ENCODE peak calls at places on chromosomes 6 and 20, in eight cellular contexts. U is GM12865, O is Calu3, N is esophagus muscularis mucosa, R is nephron progenitor cell, G is A549, K is fibroblast of lung, P is Peyer's patch. Q is an unnamed sample.

GRCh38 chr20:48807586-48808381 is 20.0 kb downstream of the PREX1 start:
- DNase-seq in U (no peak), O (no peak), N (no peak), R (no peak), G (no peak), K (peak), P (no peak), Q (no peak)

GRCh38 chr20:35315199-35316020 is 23.2 kb upstream of the FAM83C start:
- DNase-seq in U (no peak), O (no peak), N (no peak), R (no peak), G (no peak), K (no peak), P (no peak), Q (no peak)

GRCh38 chr6:9621276-9621675 is 793.6 kb downstream of the TFAP2A start:
- DNase-seq in U (no peak), O (no peak), N (no peak), R (no peak), G (no peak), K (no peak), P (no peak), Q (no peak)

GRCh38 chr6:3912366-3913076 is 63.3 kb downstream of the FAM50B start:
- DNase-seq in U (no peak), O (no peak), N (no peak), R (no peak), G (no peak), K (no peak), P (no peak), Q (no peak)

GRCh38 chr6:170451762-170452651 is 101.1 kb downstream of the PSMB1 start:
- DNase-seq in U (no peak), O (no peak), N (no peak), R (no peak), G (no peak), K (no peak), P (no peak), Q (no peak)

GRCh38 chr6:134873500-134874388 is 76.2 kb downstream of the ALDH8A1 start:
- DNase-seq in U (peak), O (no peak), N (no peak), R (no peak), G (no peak), K (no peak), P (peak), Q (no peak)

GRCh38 chr6:153449279-153449678 is 318.2 kb upstream of the RGS17 start:
- DNase-seq in U (no peak), O (no peak), N (no peak), R (no peak), G (no peak), K (no peak), P (no peak), Q (no peak)

GRCh38 chr20:38831049-38831691 is 25.7 kb downstream of the PPP1R16B start:
- DNase-seq in U (no peak), O (no peak), N (no peak), R (no peak), G (no peak), K (no peak), P (no peak), Q (no peak)

GRCh38 chr6:114783083-114783482 is 440.3 kb upstream of the HS3ST5 start:
- DNase-seq in U (no peak), O (no peak), N (no peak), R (no peak), G (no peak), K (no peak), P (no peak), Q (no peak)

GRCh38 chr6:37511910-37512399 is 12.3 kb upstream of the CCDC167 start:
- DNase-seq in U (no peak), O (no peak), N (no peak), R (peak), G (no peak), K (no peak), P (no peak), Q (no peak)

GRCh38 chr6:123393333-123393732 is 243.4 kb downstream of the TRDN start:
- DNase-seq in U (peak), O (no peak), N (no peak), R (no peak), G (peak), K (peak), P (no peak), Q (no peak)

GRCh38 chr6:135667694-135668455 is 170.3 kb upstream of the AHI1 start:
- DNase-seq in U (no peak), O (peak), N (no peak), R (peak), G (peak), K (peak), P (no peak), Q (no peak)

GRCh38 chr20:2604506-2604835 is 48.0 kb upstream of the NOP56 start:
- DNase-seq in U (no peak), O (no peak), N (no peak), R (no peak), G (no peak), K (no peak), P (no peak), Q (no peak)

GRCh38 chr6:15430947-15431405 is 185.1 kb downstream of the JARID2 start:
- DNase-seq in U (no peak), O (no peak), N (no peak), R (no peak), G (no peak), K (no peak), P (no peak), Q (no peak)

GRCh38 chr6:1136415-1136774 is 175.5 kb upstream of the FOXQ1 start:
- DNase-seq in U (no peak), O (no peak), N (peak), R (no peak), G (no peak), K (peak), P (no peak), Q (no peak)

GRCh38 chr6:15501806-15502450 is 160.9 kb downstream of the DTNBP1 start:
- DNase-seq in U (no peak), O (no peak), N (no peak), R (no peak), G (no peak), K (peak), P (no peak), Q (no peak)

GRCh38 chr20:5504061-5504739 is 187.4 kb upstream of the PROKR2 start:
- DNase-seq in U (peak), O (peak), N (peak), R (no peak), G (no peak), K (peak), P (no peak), Q (peak)

GRCh38 chr20:36275441-36276189 is 30.5 kb upstream of the DLGAP4 start:
- DNase-seq in U (no peak), O (no peak), N (no peak), R (no peak), G (no peak), K (no peak), P (no peak), Q (no peak)

GRCh38 chr6:161137320-161137719 is 136.5 kb downstream of the AGPAT4 start:
- DNase-seq in U (no peak), O (no peak), N (peak), R (no peak), G (no peak), K (no peak), P (no peak), Q (no peak)
- TF ChIP-seq CTCF in U (no peak), O (no peak), N (no peak), R (no peak), G (no peak), K (no peak), P (no peak), Q (no peak)

GRCh38 chr6:137165375-137166246 is 7.8 kb downstream of the IL22RA2 start:
- DNase-seq in U (peak), O (peak), N (no peak), R (no peak), G (peak), K (no peak), P (peak), Q (peak)
- TF ChIP-seq CTCF in U (peak), O (peak), N (no peak), R (no peak), G (peak), K (peak), P (peak), Q (peak)

DNA sequence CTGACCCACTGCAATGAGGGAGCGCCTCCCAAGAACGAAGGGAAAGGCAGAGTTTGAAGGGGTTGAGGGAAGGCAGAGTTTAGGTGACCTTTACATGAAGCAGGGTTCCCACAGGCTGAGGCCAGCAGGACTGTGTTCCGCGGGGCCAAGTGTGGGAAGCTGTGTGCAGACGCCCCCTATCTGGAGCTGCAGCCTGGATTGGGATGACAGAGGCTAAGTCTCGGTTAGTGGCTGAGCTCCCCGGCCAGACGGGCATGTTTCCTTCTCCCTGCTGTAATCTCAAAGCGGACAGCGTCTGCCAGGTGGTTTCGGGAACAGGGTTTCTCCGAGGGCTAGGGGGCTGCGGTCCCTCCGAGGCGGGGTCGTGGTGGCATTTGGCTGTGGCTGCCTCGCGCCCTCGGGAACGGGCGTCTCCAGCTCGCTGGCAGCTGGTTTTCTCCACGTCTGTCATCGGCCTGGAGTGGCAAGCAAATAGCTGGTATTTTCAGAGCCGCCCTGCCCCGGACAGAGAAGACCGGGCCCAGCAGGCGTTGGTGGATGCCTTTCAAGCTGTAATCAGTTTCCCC is 702 bp upstream of the PYGB start:
- DNase-seq in U (peak), O (peak), N (no peak), R (peak), G (peak), K (peak), P (peak), Q (no peak)
- TF ChIP-seq CTCF in U (peak), O (no peak), N (peak), R (no peak), G (peak), K (peak), P (peak), Q (peak)

GRCh38 chr6:53639520-53639919 is 26.0 kb downstream of the KLHL31 start:
- DNase-seq in U (no peak), O (no peak), N (no peak), R (no peak), G (no peak), K (no peak), P (no peak), Q (no peak)
- TF ChIP-seq CTCF in U (no peak), O (no peak), N (no peak), R (no peak), G (no peak), K (no peak), P (no peak), Q (no peak)

GRCh38 chr6:40528051-40528450 is 59.1 kb downstream of the LRFN2 start:
- DNase-seq in U (no peak), O (no peak), N (no peak), R (no peak), G (no peak), K (no peak), P (no peak), Q (no peak)

GRCh38 chr6:40526036-40526435 is 61.1 kb downstream of the LRFN2 start:
- DNase-seq in U (no peak), O (no peak), N (no peak), R (no peak), G (no peak), K (no peak), P (no peak), Q (no peak)

GRCh38 chr6:40523505-40524172 is 63.5 kb downstream of the LRFN2 start:
- DNase-seq in U (no peak), O (no peak), N (no peak), R (no peak), G (no peak), K (no peak), P (no peak), Q (no peak)

GRCh38 chr6:40529040-40529439 is 58.1 kb downstream of the LRFN2 start:
- DNase-seq in U (no peak), O (no peak), N (no peak), R (no peak), G (no peak), K (no peak), P (no peak), Q (no peak)

DNA sequence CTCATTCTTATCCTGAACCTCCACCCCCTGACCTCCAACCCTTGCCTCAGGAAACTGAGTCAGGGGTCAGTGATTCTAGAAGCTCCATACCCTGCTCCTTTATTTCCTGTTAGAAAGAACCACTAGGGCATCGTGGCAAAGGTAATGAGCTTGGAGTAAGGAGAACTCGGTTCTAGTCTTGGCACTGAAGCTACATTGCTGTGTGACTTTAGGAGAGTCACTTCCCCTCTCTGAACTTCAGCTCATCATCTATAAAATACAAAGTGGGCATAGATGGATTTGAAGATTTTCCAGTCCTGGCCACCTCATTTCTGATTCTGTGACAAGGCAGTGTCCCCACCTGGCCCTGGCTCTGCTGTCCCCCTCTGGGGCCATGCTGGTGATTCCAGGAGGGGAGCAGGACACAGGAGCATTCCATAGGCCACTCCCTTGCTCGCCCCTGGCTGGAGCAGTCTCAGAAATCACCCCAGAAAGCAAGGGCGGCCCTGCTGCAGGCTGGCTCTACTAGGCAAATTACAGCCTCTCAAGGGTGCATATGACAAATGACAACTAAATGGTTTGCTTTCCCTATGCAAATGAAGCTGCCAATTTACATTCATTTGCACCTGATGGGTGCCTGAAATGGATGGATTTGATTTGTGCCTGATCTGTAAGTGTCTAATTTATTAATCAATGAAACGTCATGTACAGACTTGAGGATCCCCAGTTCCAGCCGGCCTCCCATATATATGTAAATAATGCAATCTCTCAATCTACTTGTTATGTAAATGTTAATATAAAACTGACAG is 62.2 kb downstream of the LRFN2 start:
- DNase-seq in U (no peak), O (no peak), N (no peak), R (no peak), G (no peak), K (no peak), P (no peak), Q (no peak)
- TF ChIP-seq CTCF in U (no peak), O (no peak), N (no peak), R (no peak), G (no peak), K (no peak), P (no peak), Q (no peak)

GRCh38 chr6:141607956-141608355 is 524.8 kb upstream of the GJE1 start:
- DNase-seq in U (no peak), O (no peak), N (no peak), R (no peak), G (no peak), K (no peak), P (no peak), Q (no peak)

GRCh38 chr6:141610741-141611140 is 522.0 kb upstream of the GJE1 start:
- DNase-seq in U (no peak), O (no peak), N (no peak), R (no peak), G (peak), K (peak), P (no peak), Q (no peak)
- TF ChIP-seq CTCF in U (no peak), O (no peak), N (no peak), R (no peak), G (no peak), K (peak), P (no peak), Q (no peak)